ENCODE peak calls at places on chromosomes 2 and 18, in five cellular contexts. A, G, P, Q and H are unnamed samples.
A peak's percentile ranks its signal among the peaks of the same experiment; 100 is the strongest.

GRCh38 chr2:15658911-15659310 is 67.2 kb downstream of the DDX1 start:
- DNase-seq in A (no peak), P (no peak), Q (no peak), G (no peak), H (no peak)

GRCh38 chr2:158457826-158458616 is 1.3 kb downstream of the PKP4 start:
- DNase-seq in G (peak; percentile 69), Q (peak; percentile 73), A (no peak), P (peak; percentile 78), H (peak; percentile 97)

GRCh38 chr2:96489261-96489660 is 15.9 kb downstream of the NEURL3 start:
- DNase-seq in Q (no peak), A (no peak), P (no peak), G (no peak), H (no peak)

GRCh38 chr2:82650038-82650437 is 1809.0 kb downstream of the SUCLG1 start:
- DNase-seq in P (no peak), G (no peak), A (no peak), Q (peak; percentile 47), H (no peak)

GRCh38 chr2:31205613-31206012 is 11.7 kb downstream of the CAPN14 start:
- DNase-seq in P (no peak), Q (no peak), G (no peak), A (no peak), H (no peak)

GRCh38 chr2:156649596-156649995 is 213.4 kb downstream of the GPD2 start:
- DNase-seq in Q (no peak), A (no peak), G (no peak), P (peak; percentile 2), H (no peak)

GRCh38 chr2:136378712-136379595 is 261.0 kb upstream of the CXCR4 start:
- DNase-seq in A (peak; percentile 16), G (peak; percentile 64), Q (peak; percentile 60), P (peak; percentile 32), H (peak; percentile 84)

GRCh38 chr2:17538844-17539554 is 1.5 kb upstream of the VSNL1 start:
- DNase-seq in A (no peak), Q (no peak), G (peak; percentile 64), P (peak; percentile 39), H (peak; percentile 94)

GRCh38 chr2:238264072-238264460 is 24.2 kb upstream of the HES6 start:
- DNase-seq in A (no peak), G (peak; percentile 33), P (no peak), Q (no peak), H (no peak)

GRCh38 chr2:220228310-220229006 is 601.0 kb downstream of the SLC4A3 start:
- DNase-seq in Q (peak; percentile 99), G (no peak), P (peak; percentile 99), A (peak; percentile 97), H (peak; percentile 39)

GRCh38 chr2:218478544-218478943 is 59.6 kb downstream of the VIL1 start:
- DNase-seq in A (no peak), P (peak; percentile 21), Q (no peak), G (no peak), H (no peak)

GRCh38 chr2:81148323-81148722 is 843.8 kb upstream of the LRRTM1 start:
- DNase-seq in A (no peak), P (no peak), G (no peak), Q (no peak), H (no peak)

GRCh38 chr2:172722481-172722880 is 13.2 kb upstream of the RAPGEF4 start:
- DNase-seq in A (no peak), P (no peak), Q (no peak), G (no peak), H (no peak)

GRCh38 chr18:43830905-43831304 is 553.6 kb upstream of the SYT4 start:
- DNase-seq in Q (no peak), A (no peak), P (no peak), G (no peak), H (peak; percentile 66)

GRCh38 chr2:106931742-106932335 is 45.9 kb upstream of the ST6GAL2 start:
- DNase-seq in G (no peak), A (no peak), P (no peak), Q (no peak), H (no peak)

GRCh38 chr2:234730066-234730640 is 221.7 kb upstream of the SH3BP4 start:
- DNase-seq in A (no peak), P (no peak), Q (no peak), G (no peak), H (peak; percentile 32)